ENCODE peak calls at places on chromosomes 11 and 22, in eight cellular contexts. E is A549, X is AG04450, W is tibial artery, S is lower leg skin, N is Caco-2, D is AG10803, Z is pancreas. H is an unnamed sample.

GRCh38 chr11:58900479-58901420 is 38.5 kb upstream of the GLYATL1 start:
- DNase-seq in S (peak; percentile 60), W (no peak), Z (peak; percentile 87), E (peak; percentile 85), N (peak; percentile 90), D (peak; percentile 63), X (peak; percentile 61), H (peak; percentile 76)

GRCh38 chr22:41201146-41201545 is 4.0 kb upstream of the L3MBTL2 start:
- DNase-seq in N (no peak), X (no peak), Z (no peak), E (no peak), S (no peak), D (no peak), W (no peak), H (no peak)

GRCh38 chr11:47611240-47611863 is 17.1 kb upstream of the C1QTNF4 start:
- DNase-seq in W (peak; percentile 48), E (no peak), D (peak; percentile 53), X (no peak), Z (no peak), S (no peak), N (no peak), H (no peak)

GRCh38 chr11:7281083-7281482 is 29.4 kb downstream of the SYT9 start:
- DNase-seq in N (no peak), D (no peak), X (no peak), Z (no peak), W (no peak), S (peak; percentile 15), E (no peak), H (no peak)

GRCh38 chr11:9802291-9802861 is 138.5 kb downstream of the SWAP70 start:
- DNase-seq in N (no peak), W (no peak), E (no peak), S (peak; percentile 39), D (peak; percentile 99), Z (no peak), X (peak; percentile 70), H (peak; percentile 87)

GRCh38 chr11:78941226-78941851 is 366.7 kb upstream of the NARS2 start:
- DNase-seq in X (no peak), S (no peak), D (no peak), W (no peak), N (no peak), E (no peak), Z (no peak), H (no peak)

GRCh38 chr22:39171623-39172264 is 19.3 kb upstream of the CBX7 start:
- DNase-seq in Z (no peak), X (no peak), W (peak; percentile 58), S (no peak), D (no peak), E (no peak), N (peak; percentile 14), H (no peak)

GRCh38 chr11:110173775-110174644 is 80.8 kb downstream of the ZC3H12C start:
- DNase-seq in E (peak; percentile 75), Z (peak; percentile 68), N (peak; percentile 70), W (no peak), D (peak; percentile 66), X (no peak), S (peak; percentile 34), H (peak; percentile 86)

GRCh38 chr11:61071208-61071681 is 31.0 kb upstream of the CD5 start:
- DNase-seq in S (no peak), N (no peak), X (no peak), D (no peak), W (peak; percentile 51), Z (no peak), E (no peak), H (no peak)

GRCh38 chr22:46115388-46115678 is 35.0 kb upstream of the PPARA start:
- DNase-seq in Z (no peak), W (no peak), E (no peak), D (no peak), S (no peak), X (no peak), N (no peak), H (peak; percentile 42)

GRCh38 chr22:50699754-50700386 is 27.2 kb downstream of the SHANK3 start:
- DNase-seq in D (no peak), W (no peak), E (no peak), N (no peak), X (no peak), Z (no peak), S (no peak), H (no peak)

GRCh38 chr11:92457250-92457649 is 232.6 kb downstream of the FAT3 start:
- DNase-seq in W (no peak), N (no peak), E (no peak), X (no peak), D (peak; percentile 2), S (no peak), Z (no peak), H (peak; percentile 24)

GRCh38 chr22:32623943-32624342 is 149.3 kb downstream of the FBXO7 start:
- DNase-seq in N (no peak), Z (peak; percentile 14), E (no peak), S (peak; percentile 80), D (peak; percentile 93), W (peak; percentile 94), X (peak; percentile 88), H (peak; percentile 57)

GRCh38 chr11:72122607-72123006 is 10.1 kb upstream of the ANAPC15 start:
- DNase-seq in Z (no peak), N (peak; percentile 22), D (no peak), E (no peak), S (no peak), X (no peak), W (no peak), H (no peak)

GRCh38 chr11:72123117-72123653 is 10.7 kb upstream of the ANAPC15 start:
- DNase-seq in Z (no peak), S (no peak), W (no peak), D (no peak), E (no peak), N (peak; percentile 47), X (no peak), H (no peak)

GRCh38 chr11:72116019-72116755 is 3.7 kb upstream of the ANAPC15 start:
- DNase-seq in W (no peak), Z (no peak), N (peak; percentile 17), X (no peak), S (no peak), D (no peak), E (no peak), H (no peak)

GRCh38 chr11:72120930-72121329 is 8.4 kb upstream of the ANAPC15 start:
- DNase-seq in S (no peak), X (no peak), D (no peak), N (no peak), E (no peak), W (no peak), Z (no peak), H (no peak)

GRCh38 chr11:72119188-72119587 is 6.7 kb upstream of the ANAPC15 start:
- DNase-seq in X (no peak), E (no peak), W (no peak), N (peak; percentile 34), Z (no peak), D (no peak), S (no peak), H (no peak)
- TF ChIP-seq CTCF in X (no peak), E (no peak), W (no peak), N (no peak), Z (no peak), D (no peak), S (no peak), H (no peak)

GRCh38 chr11:35087648-35088047 is 51.3 kb upstream of the CD44 start:
- DNase-seq in S (no peak), D (peak; percentile 78), W (no peak), E (no peak), N (no peak), X (no peak), Z (no peak), H (peak; percentile 86)

GRCh38 chr11:35088226-35088625 is 50.7 kb upstream of the CD44 start:
- DNase-seq in X (no peak), E (no peak), W (no peak), N (no peak), D (no peak), Z (peak; percentile 36), S (no peak), H (no peak)

GRCh38 chr11:35085766-35086165 is 53.2 kb upstream of the CD44 start:
- DNase-seq in X (no peak), S (no peak), Z (no peak), N (no peak), E (no peak), W (no peak), D (no peak), H (peak; percentile 30)

GRCh38 chr11:35088676-35089075 is 50.3 kb upstream of the CD44 start:
- DNase-seq in S (peak; percentile 67), D (no peak), W (no peak), E (no peak), N (no peak), Z (peak; percentile 43), X (no peak), H (peak; percentile 67)

DNA sequence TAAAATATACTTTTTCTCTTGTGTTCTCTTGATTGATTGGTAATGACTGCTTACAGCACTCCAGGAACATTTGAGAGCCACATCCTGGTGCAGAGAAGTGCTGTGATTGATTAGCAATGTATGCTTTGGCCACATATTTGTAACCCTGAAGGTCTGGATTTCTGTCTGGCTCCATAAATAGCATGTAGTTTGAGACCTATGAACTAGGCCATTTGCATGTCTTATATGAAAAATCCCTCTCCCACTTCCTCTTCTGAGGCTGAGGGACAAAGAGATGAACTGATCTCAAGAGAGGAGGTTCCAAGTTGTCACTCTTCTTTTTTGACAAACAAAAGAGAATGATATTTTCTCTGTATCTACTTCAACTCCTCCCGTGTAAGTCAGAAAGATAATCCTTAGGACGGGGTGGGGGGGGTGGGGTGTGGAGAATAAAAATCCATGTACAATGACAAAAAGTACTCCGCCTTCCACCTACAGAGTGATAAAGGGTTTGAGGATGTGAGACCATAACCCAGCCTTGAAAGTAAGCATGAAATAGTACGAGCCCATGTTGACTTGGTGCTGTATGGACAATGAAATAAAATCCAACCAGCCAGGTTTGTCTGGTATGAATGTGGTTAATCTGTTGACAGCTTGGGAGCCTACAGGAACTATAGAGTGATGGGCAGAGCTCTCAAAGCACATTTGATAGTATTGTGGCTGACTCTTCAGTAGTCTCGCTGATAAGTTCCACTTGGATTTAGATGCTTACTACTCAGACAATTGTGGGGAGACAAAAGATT is 49.1 kb upstream of the CD44 start:
- DNase-seq in E (no peak), N (no peak), X (no peak), S (no peak), D (no peak), Z (no peak), W (no peak), H (no peak)
- H3K4me3 ChIP-seq in E (no peak overlapping the region), N (no peak overlapping the region), X (no peak overlapping the region), S (no peak overlapping the region), D (no peak overlapping the region), Z (no peak overlapping the region), W (no peak overlapping the region), H (no peak overlapping the region)

DNA sequence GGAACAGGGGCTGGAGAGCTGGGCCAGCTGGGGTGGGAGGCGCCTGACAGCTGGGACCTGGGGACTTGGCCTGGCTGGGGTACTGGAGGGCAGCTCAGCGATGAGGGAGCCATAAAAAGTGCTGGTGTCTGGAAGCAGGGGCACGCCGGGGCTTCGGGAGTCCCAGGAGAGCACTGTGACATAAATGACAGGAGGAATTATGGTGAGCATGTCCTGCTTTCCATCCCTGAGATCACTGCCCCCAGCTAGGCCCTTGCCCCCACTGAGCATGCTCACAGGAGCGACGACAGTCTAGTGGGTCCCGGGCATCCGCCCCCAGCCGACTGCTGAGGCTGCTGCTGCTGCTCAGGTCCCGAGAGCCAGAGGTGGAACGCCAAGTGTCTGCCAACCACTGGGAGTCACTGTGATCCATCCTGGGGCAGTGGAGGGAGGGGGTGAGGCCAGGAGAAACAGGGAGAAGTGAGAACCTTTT is 6.2 kb downstream of the ROBO4 start:
- DNase-seq in Z (no peak), S (no peak), W (peak; percentile 68), X (no peak), E (no peak), N (no peak), D (no peak), H (no peak)
- TF ChIP-seq CTCF in Z (no peak), S (no peak), W (no peak), X (no peak), E (no peak), N (no peak), D (no peak), H (peak; percentile 3)

GRCh38 chr22:43697894-43698293 is 114.2 kb downstream of the EFCAB6 start:
- DNase-seq in Z (no peak), X (no peak), S (no peak), E (no peak), W (no peak), N (no peak), D (no peak), H (no peak)
- H3K4me3 ChIP-seq in Z (no peak overlapping the region), X (no peak overlapping the region), S (no peak overlapping the region), E (no peak overlapping the region), W (no peak overlapping the region), N (no peak overlapping the region), D (no peak overlapping the region), H (no peak overlapping the region)